ENCODE peak calls at places on chromosomes 2 and 18, in nine cellular contexts. D, O, J, B, P, Y, W, Z and V are unnamed samples.

GRCh38 chr2:118197011-118197695 is 108.9 kb downstream of the INSIG2 start:
- DNase-seq in W (no peak), J (no peak), Y (no peak), P (peak), Z (no peak), O (no peak), D (no peak), B (no peak), V (no peak)

GRCh38 chr2:68855550-68855949 is 15.6 kb downstream of the BMP10 start:
- DNase-seq in Y (no peak), D (no peak), Z (no peak), J (no peak), O (no peak), P (no peak), B (no peak), W (no peak), V (no peak)

GRCh38 chr18:77137851-77138250 is 5.3 kb upstream of the MBP start:
- DNase-seq in Y (no peak), J (no peak), D (no peak), B (no peak), O (no peak), P (no peak), Z (no peak), W (no peak), V (no peak)

GRCh38 chr2:60353406-60353800 is 200.1 kb downstream of the BCL11A start:
- DNase-seq in J (no peak), O (no peak), P (no peak), Y (no peak), D (no peak), Z (no peak), W (no peak), B (no peak), V (no peak)

GRCh38 chr2:119480718-119481142 is 43.6 kb downstream of the SCTR start:
- DNase-seq in Y (no peak), Z (no peak), B (no peak), P (no peak), W (no peak), O (peak), D (peak), J (no peak), V (no peak)

GRCh38 chr2:63789318-63790051 is 52.2 kb upstream of the UGP2 start:
- DNase-seq in J (no peak), Z (no peak), O (no peak), W (no peak), P (no peak), B (peak), Y (no peak), D (no peak), V (no peak)

GRCh38 chr2:72859831-72860262 is 27.4 kb upstream of the SPR start:
- DNase-seq in Z (peak), D (no peak), Y (peak), J (no peak), B (peak), O (peak), P (peak), W (peak), V (no peak)

GRCh38 chr2:224401641-224402342 is at the start of gene FAM124B:
- DNase-seq in O (peak), D (no peak), P (peak), J (peak), W (peak), Z (no peak), Y (peak), B (peak), V (peak)

GRCh38 chr2:143564419-143564818 is 435.2 kb downstream of the ARHGAP15 start:
- DNase-seq in J (no peak), W (no peak), D (no peak), Z (peak), P (no peak), B (no peak), O (no peak), Y (no peak), V (no peak)

GRCh38 chr2:63488118-63488713 is 100.1 kb downstream of the WDPCP start:
- DNase-seq in P (no peak), D (no peak), Z (peak), Y (no peak), B (peak), W (peak), O (no peak), J (no peak), V (no peak)

GRCh38 chr2:53881360-53881759 is 21.6 kb upstream of the GPR75 start:
- DNase-seq in B (no peak), Y (no peak), D (no peak), O (no peak), Z (no peak), J (no peak), W (no peak), P (no peak), V (no peak)

GRCh38 chr18:13543811-13544732 is 182.3 kb downstream of the FAM210A start:
- DNase-seq in Y (no peak), Z (no peak), B (no peak), O (no peak), W (peak), P (no peak), J (no peak), D (no peak), V (no peak)

GRCh38 chr2:231925303-231926179 is 655 bp downstream of the NPPC start:
- DNase-seq in D (peak), W (peak), J (no peak), B (peak), Z (peak), Y (peak), O (peak), P (peak), V (peak)

GRCh38 chr2:219119422-219120043 is 41.1 kb downstream of the NHEJ1 start:
- DNase-seq in B (peak), O (peak), D (no peak), Z (peak), Y (peak), P (peak), J (no peak), W (peak), V (peak)

GRCh38 chr18:71485578-71485977 is 1058.6 kb downstream of the CBLN2 start:
- DNase-seq in P (no peak), W (no peak), Z (no peak), D (no peak), B (no peak), J (no peak), O (no peak), Y (no peak), V (no peak)

GRCh38 chr2:48529676-48530032 is 300 bp upstream of the STON1 start:
- DNase-seq in O (no peak), D (no peak), W (no peak), P (no peak), Z (no peak), J (no peak), B (no peak), Y (no peak), V (peak)

GRCh38 chr18:73992242-73993022 is 155.2 kb downstream of the FBXO15 start:
- DNase-seq in Y (no peak), J (no peak), P (no peak), W (no peak), B (no peak), D (no peak), Z (no peak), O (no peak), V (no peak)

GRCh38 chr2:102056079-102056581 is 64.4 kb downstream of the IL1R2 start:
- DNase-seq in B (no peak), Z (no peak), Y (no peak), O (no peak), P (no peak), J (no peak), W (no peak), D (no peak), V (no peak)

GRCh38 chr2:111053825-111054490 is 66.8 kb upstream of the BCL2L11 start:
- DNase-seq in B (no peak), J (no peak), Z (peak), D (no peak), Y (no peak), P (no peak), O (no peak), W (no peak), V (no peak)

GRCh38 chr2:187453078-187453641 is 5.1 kb upstream of the CALCRL start:
- DNase-seq in P (no peak), D (no peak), W (no peak), J (no peak), Z (peak), Y (no peak), B (no peak), O (no peak), V (no peak)

GRCh38 chr2:187493180-187493579 is 45.1 kb upstream of the CALCRL start:
- DNase-seq in O (no peak), Z (no peak), B (no peak), P (no peak), J (no peak), Y (no peak), W (no peak), D (no peak), V (no peak)

GRCh38 chr2:114127372-114127771 is 237.5 kb downstream of the ACTR3 start:
- DNase-seq in B (no peak), J (no peak), O (no peak), D (no peak), Y (no peak), P (no peak), W (no peak), Z (no peak), V (no peak)

GRCh38 chr2:21013043-21013816 is 30.6 kb downstream of the APOB start:
- DNase-seq in J (no peak), P (no peak), D (no peak), Y (no peak), B (no peak), O (no peak), Z (no peak), W (no peak), V (no peak)

GRCh38 chr2:134917958-134918517 is 584 bp upstream of the CCNT2 start:
- DNase-seq in J (peak), O (peak), W (peak), D (no peak), B (no peak), Y (peak), P (peak), Z (no peak), V (peak)

GRCh38 chr2:229622495-229623355 is 91.6 kb downstream of the DNER start:
- DNase-seq in O (no peak), W (no peak), J (no peak), P (no peak), B (no peak), Z (no peak), D (no peak), Y (no peak), V (no peak)

GRCh38 chr2:235575904-235576303 is 82.1 kb downstream of the AGAP1 start:
- DNase-seq in J (no peak), D (no peak), Y (no peak), P (no peak), W (no peak), O (no peak), B (no peak), Z (no peak), V (no peak)

GRCh38 chr2:110948027-110948687 is 172.6 kb upstream of the BCL2L11 start:
- DNase-seq in D (no peak), B (no peak), O (no peak), W (no peak), Z (no peak), J (no peak), Y (no peak), P (no peak), V (no peak)

GRCh38 chr18:49612515-49613033 is 50.7 kb downstream of the LIPG start:
- DNase-seq in J (no peak), P (peak), Y (no peak), D (no peak), W (no peak), O (no peak), Z (peak), B (no peak), V (no peak)

GRCh38 chr18:49839012-49839411 is 25.7 kb upstream of the ACAA2 start:
- DNase-seq in Z (no peak), O (no peak), W (no peak), Y (no peak), D (no peak), J (no peak), P (no peak), B (no peak), V (no peak)

GRCh38 chr2:86584164-86584913 is 21.1 kb upstream of the CHMP3 start:
- DNase-seq in D (no peak), W (no peak), P (no peak), B (no peak), O (no peak), Y (no peak), Z (peak), J (no peak), V (no peak)

GRCh38 chr2:95060446-95061118 is 35.1 kb downstream of the MAL start:
- DNase-seq in Z (no peak), O (no peak), Y (no peak), P (no peak), W (no peak), J (no peak), D (no peak), B (no peak), V (no peak)

GRCh38 chr2:29522951-29523669 is 398.3 kb downstream of the ALK start:
- DNase-seq in Z (no peak), J (no peak), O (no peak), D (no peak), B (peak), P (no peak), Y (no peak), W (no peak), V (no peak)

GRCh38 chr2:6556755-6557154 is 309.0 kb downstream of the CMPK2 start:
- DNase-seq in Y (no peak), O (no peak), P (no peak), W (no peak), B (peak), J (peak), D (no peak), Z (no peak), V (no peak)

DNA sequence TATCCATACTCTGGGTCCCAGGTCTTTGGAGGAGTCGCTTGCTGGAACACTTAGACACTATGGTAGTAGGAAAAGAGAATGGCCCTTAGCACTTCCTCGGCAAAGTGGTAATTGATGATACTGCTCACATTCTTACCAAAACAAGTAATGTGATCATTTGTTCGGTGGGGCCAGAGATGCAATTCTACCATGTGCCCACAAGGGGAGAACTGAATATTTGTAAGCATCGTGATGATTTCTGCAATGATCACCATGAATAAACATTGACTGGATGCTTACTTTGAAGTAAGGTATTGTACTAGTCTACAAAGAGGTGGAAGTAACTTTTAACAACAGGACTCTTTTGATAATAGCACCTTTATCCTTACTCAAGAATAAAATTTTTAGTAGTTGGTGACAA is 109.7 kb downstream of the CD8B2 start:
- DNase-seq in W (no peak), Z (no peak), P (no peak), D (no peak), B (no peak), J (no peak), O (no peak), Y (no peak), V (no peak)
- TF ChIP-seq CTCF in W (peak), Z (no peak), P (peak), D (peak), B (peak), J (peak), O (no peak), Y (peak), V (no peak)

GRCh38 chr2:162330881-162331280 is 12.4 kb upstream of the IFIH1 start:
- DNase-seq in Y (no peak), D (no peak), Z (no peak), B (no peak), P (no peak), O (no peak), W (no peak), J (no peak), V (no peak)

GRCh38 chr2:162328424-162329157 is 10.1 kb upstream of the IFIH1 start:
- DNase-seq in B (no peak), O (no peak), J (no peak), Y (no peak), Z (no peak), D (no peak), W (no peak), P (no peak), V (no peak)

DNA sequence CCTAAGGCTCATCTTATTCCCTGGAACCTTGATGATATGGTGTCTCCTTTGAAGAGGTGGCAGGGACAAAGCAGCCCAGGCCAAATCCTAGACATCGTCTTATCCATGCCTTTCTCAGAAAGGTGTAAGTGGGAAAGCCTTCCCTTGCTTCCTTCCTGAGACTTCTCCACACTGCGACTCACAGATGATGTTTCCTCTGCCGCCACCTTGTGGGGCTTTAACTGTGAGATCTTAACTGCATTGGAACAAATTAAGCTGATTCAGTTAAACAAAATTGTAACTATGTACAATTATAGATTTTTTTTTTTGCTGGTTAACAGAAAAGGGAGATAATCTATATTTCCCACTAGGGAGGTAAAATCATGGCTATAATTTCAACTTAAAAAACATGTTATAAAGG is 10.0 kb upstream of the GCA start:
- DNase-seq in D (no peak), W (no peak), Z (no peak), O (peak), J (no peak), Y (no peak), B (no peak), P (no peak), V (no peak)
- TF ChIP-seq CTCF in D (no peak), W (peak), Z (peak), O (peak), J (peak), Y (peak), B (peak), P (peak), V (no peak)

GRCh38 chr18:62898359-62898758 is 183.0 kb downstream of the PHLPP1 start:
- DNase-seq in O (no peak), J (no peak), P (peak), B (no peak), D (no peak), Z (peak), W (no peak), Y (no peak), V (no peak)

GRCh38 chr18:62897153-62897552 is 181.8 kb downstream of the PHLPP1 start:
- DNase-seq in P (no peak), B (peak), Z (no peak), W (no peak), J (no peak), Y (no peak), O (no peak), D (no peak), V (no peak)

GRCh38 chr18:62899534-62899933 is 184.2 kb downstream of the PHLPP1 start:
- DNase-seq in J (no peak), B (no peak), Y (no peak), W (no peak), Z (no peak), P (no peak), O (no peak), D (no peak), V (no peak)

GRCh38 chr18:62904396-62905285 is 189.3 kb downstream of the PHLPP1 start:
- DNase-seq in P (no peak), J (no peak), D (no peak), Z (no peak), Y (no peak), W (no peak), B (no peak), O (no peak), V (no peak)

GRCh38 chr18:62900132-62900883 is 185.0 kb downstream of the PHLPP1 start:
- DNase-seq in Z (no peak), W (no peak), D (no peak), Y (no peak), O (no peak), B (no peak), J (no peak), P (no peak), V (no peak)
- TF ChIP-seq CTCF in Z (no peak), W (no peak), D (no peak), Y (no peak), O (no peak), B (no peak), J (no peak), P (no peak), V (no peak)

DNA sequence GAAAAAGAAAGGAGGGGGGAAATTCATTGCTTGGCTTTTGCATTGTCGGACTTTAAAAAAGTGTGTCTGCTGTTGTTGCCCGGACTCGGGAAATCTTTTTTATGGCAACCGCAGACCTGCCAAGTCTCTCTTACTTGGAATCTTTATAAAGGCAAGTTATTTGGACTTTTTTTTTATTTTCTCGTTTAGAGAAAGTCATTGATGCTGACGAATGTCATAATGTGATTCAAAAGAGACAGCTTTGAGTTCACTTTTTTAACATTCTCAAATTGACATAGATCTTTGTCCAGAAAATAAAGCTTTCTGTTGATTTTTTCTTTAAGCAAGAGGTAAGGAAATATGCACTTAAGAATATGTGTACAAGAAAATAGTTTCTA is 651 bp upstream of the ZNF521 start:
- DNase-seq in B (no peak), P (no peak), J (no peak), Z (no peak), O (no peak), D (no peak), Y (no peak), W (no peak), V (no peak)
- TF ChIP-seq CTCF in B (no peak), P (no peak), J (no peak), Z (no peak), O (no peak), D (no peak), Y (no peak), W (peak), V (no peak)

GRCh38 chr2:177799531-177799930 is 273.0 kb downstream of the PDE11A start:
- DNase-seq in D (no peak), Z (no peak), J (no peak), W (no peak), Y (no peak), B (no peak), O (no peak), P (no peak), V (no peak)
- TF ChIP-seq CTCF in D (no peak), Z (no peak), J (peak), W (peak), Y (peak), B (peak), O (peak), P (peak), V (no peak)